ENCODE peak calls at places on chromosomes 7 and 10, in eight cellular contexts. O is GM23338, X is SK-N-SH, R is HCT116, C is K562, K is HepG2, Y is H1, S is GM12878. L is an unnamed sample.

GRCh38 chr10:130127612-130128607 is 8.3 kb upstream of the GLRX3 start:
- DNase-seq in C (peak; percentile 29), Y (no peak), S (peak; percentile 44), X (peak; percentile 91), O (peak; percentile 92), R (no peak), K (peak; percentile 65), L (peak; percentile 76)

GRCh38 chr10:114306116-114306973 is 67.3 kb downstream of the VWA2 start:
- DNase-seq in Y (no peak), O (no peak), C (no peak), X (no peak), K (no peak), R (no peak), S (no peak), L (no peak)

GRCh38 chr10:13224210-13224995 is 9.8 kb downstream of the UCMA start:
- DNase-seq in C (no peak), X (no peak), S (no peak), Y (no peak), O (no peak), K (no peak), R (no peak), L (no peak)

GRCh38 chr7:149495785-149496641 is 1.6 kb downstream of the ZNF746 start:
- DNase-seq in O (no peak), C (no peak), Y (no peak), R (no peak), K (peak; percentile 54), X (peak; percentile 61), S (no peak), L (peak; percentile 69)

GRCh38 chr7:91310829-91311460 is 46.7 kb downstream of the FZD1 start:
- DNase-seq in S (no peak), C (no peak), X (no peak), K (no peak), Y (no peak), R (no peak), O (peak; percentile 61), L (no peak)

GRCh38 chr10:126504051-126504760 is 115.9 kb upstream of the ADAM12 start:
- DNase-seq in R (peak; percentile 68), K (peak; percentile 59), S (no peak), C (peak; percentile 5), O (peak; percentile 87), Y (no peak), X (peak; percentile 83), L (peak; percentile 47)

GRCh38 chr7:7321681-7322080 is 139.3 kb downstream of the C1GALT1 start:
- DNase-seq in S (peak; percentile 68), R (no peak), Y (no peak), C (no peak), O (no peak), X (no peak), K (peak; percentile 54), L (no peak)

GRCh38 chr7:129431911-129432643 is 2.2 kb upstream of the STRIP2 start:
- DNase-seq in S (no peak), R (no peak), O (no peak), X (peak; percentile 37), K (no peak), C (no peak), Y (no peak), L (no peak)

GRCh38 chr7:136677456-136678365 is 190.7 kb upstream of the CHRM2 start:
- DNase-seq in O (no peak), K (no peak), S (no peak), R (no peak), Y (no peak), C (no peak), X (no peak), L (no peak)

GRCh38 chr10:64174666-64175265 is 653.6 kb downstream of the REEP3 start:
- DNase-seq in X (no peak), C (no peak), K (no peak), R (no peak), O (no peak), Y (no peak), S (no peak), L (no peak)

GRCh38 chr7:129166745-129167144 is 21.7 kb upstream of the SMO start:
- DNase-seq in X (no peak), R (no peak), C (no peak), O (no peak), Y (no peak), K (no peak), S (peak; percentile 69), L (no peak)

GRCh38 chr7:26508481-26508880 is 216.8 kb downstream of the SNX10 start:
- DNase-seq in R (no peak), C (no peak), S (no peak), X (no peak), O (peak; percentile 25), K (no peak), Y (no peak), L (no peak)

GRCh38 chr7:87263537-87263936 is 44.0 kb upstream of the TMEM243 start:
- DNase-seq in C (no peak), R (no peak), K (no peak), S (no peak), Y (no peak), O (no peak), X (no peak), L (no peak)

GRCh38 chr7:104686286-104686685 is 327.7 kb upstream of the KMT2E start:
- DNase-seq in Y (no peak), O (no peak), K (no peak), S (no peak), R (no peak), X (no peak), C (no peak), L (no peak)

GRCh38 chr7:115951547-115951946 is 79.0 kb downstream of the TFEC start:
- DNase-seq in O (no peak), C (no peak), R (no peak), X (no peak), K (no peak), S (no peak), Y (no peak), L (no peak)

GRCh38 chr7:47327698-47328391 is 254.1 kb downstream of the TNS3 start:
- DNase-seq in S (no peak), X (peak; percentile 62), R (no peak), Y (peak; percentile 36), O (peak; percentile 92), K (no peak), C (no peak), L (peak; percentile 48)

GRCh38 chr7:140646931-140647647 is 6.5 kb upstream of the DENND2A start:
- DNase-seq in K (peak; percentile 49), Y (no peak), S (no peak), R (peak; percentile 50), X (peak; percentile 90), C (peak; percentile 76), O (peak; percentile 90), L (no peak)

GRCh38 chr7:475951-476441 is 43.6 kb downstream of the PDGFA start:
- DNase-seq in R (no peak), O (no peak), X (no peak), K (no peak), Y (no peak), S (no peak), C (no peak), L (no peak)

GRCh38 chr10:13091816-13092215 is 8.1 kb upstream of the OPTN start:
- DNase-seq in X (no peak), O (no peak), R (no peak), Y (no peak), K (no peak), C (peak; percentile 55), S (no peak), L (no peak)

GRCh38 chr7:121334875-121335648 is 6.3 kb downstream of the WNT16 start:
- DNase-seq in S (no peak), Y (no peak), C (no peak), K (no peak), X (no peak), R (no peak), O (no peak), L (no peak)

GRCh38 chr10:55091691-55092328 is 290.8 kb upstream of the PCDH15 start:
- DNase-seq in R (no peak), K (no peak), O (peak; percentile 45), Y (no peak), S (no peak), X (peak; percentile 6), C (no peak), L (peak; percentile 21)

GRCh38 chr7:64893401-64893800 is 9.7 kb upstream of the ZNF273 start:
- DNase-seq in X (peak; percentile 32), Y (no peak), K (no peak), S (no peak), O (peak; percentile 50), C (no peak), R (no peak), L (no peak)

GRCh38 chr10:112739219-112739969 is 210.7 kb upstream of the TCF7L2 start:
- DNase-seq in R (no peak), C (no peak), X (no peak), S (no peak), Y (no peak), O (no peak), K (peak; percentile 99), L (no peak)

GRCh38 chr10:127485153-127485857 is 63.8 kb upstream of the NPS start:
- DNase-seq in O (peak; percentile 73), X (no peak), S (no peak), R (no peak), K (no peak), Y (peak; percentile 13), C (no peak), L (no peak)

GRCh38 chr7:117785431-117785830 is 87.8 kb downstream of the CTTNBP2 start:
- DNase-seq in C (no peak), K (no peak), R (no peak), X (no peak), S (no peak), O (no peak), Y (no peak), L (no peak)
- H3K4me2 ChIP-seq in C (no peak overlapping the region), K (no peak overlapping the region), R (no peak overlapping the region), X (no peak overlapping the region), S (no peak overlapping the region), O (no peak overlapping the region), Y (no peak overlapping the region), L (no peak overlapping the region)

DNA sequence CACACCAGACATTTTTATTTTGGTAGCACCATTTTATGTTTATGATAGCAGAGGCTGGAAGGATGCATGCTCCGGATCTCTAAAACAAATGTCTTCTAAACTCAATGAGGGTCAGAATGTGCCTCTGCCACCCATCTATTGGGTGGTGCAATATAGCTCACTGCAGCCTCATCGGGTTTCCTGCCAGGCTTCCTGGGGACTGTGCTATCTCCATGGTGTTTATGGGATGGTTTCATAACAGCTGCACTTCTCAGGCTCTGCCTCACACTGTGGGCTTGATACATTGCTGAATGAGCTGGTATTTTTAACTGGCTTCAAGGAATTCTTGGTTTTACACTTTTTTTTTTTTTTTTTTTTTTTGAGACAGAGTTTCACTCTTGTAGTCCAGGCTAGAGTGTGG is 94.3 kb downstream of the ITIH5 start:
- DNase-seq in S (no peak), O (no peak), C (no peak), R (no peak), Y (no peak), X (no peak), K (no peak), L (no peak)
- TF ChIP-seq POLR2AphosphoS5 in S (no peak), O (no peak), C (no peak), R (no peak), Y (no peak), X (no peak), K (no peak), L (no peak)

GRCh38 chr7:1512781-1513656 is 8.8 kb upstream of the INTS1 start:
- DNase-seq in R (peak; percentile 77), Y (no peak), K (no peak), X (no peak), C (no peak), O (no peak), S (no peak), L (peak; percentile 26)
- H3K4me3 ChIP-seq in R (no peak overlapping the region), Y (no peak overlapping the region), K (no peak overlapping the region), X (no peak overlapping the region), C (no peak overlapping the region), O (no peak overlapping the region), S (no peak overlapping the region), L (no peak overlapping the region)

GRCh38 chr7:105782391-105783063 is 93.9 kb downstream of the ATXN7L1 start:
- DNase-seq in R (no peak), S (no peak), Y (no peak), X (no peak), K (no peak), C (no peak), O (no peak), L (peak; percentile 62)
- H3K4me2 ChIP-seq in R (no peak overlapping the region), S (no peak overlapping the region), Y (no peak overlapping the region), X (peak overlapping the region; percentile 6), K (no peak overlapping the region), C (no peak overlapping the region), O (no peak overlapping the region), L (peak overlapping the region; percentile 2)